ENCODE peak calls at places on chromosome 9, in five cellular contexts. One of them, this sample, is unnamed.

GRCh38 chr9:37262410-37262809 is 142.0 kb downstream of the ZCCHC7 start:
- DNase-seq in Peyer's patch: no peak
- DNase-seq in left ventricle myocardium inferior: no peak
- DNase-seq in cardiac muscle cell: peak; percentile 35
- DNase-seq in fibroblast of lung: peak; percentile 65
- DNase-seq in this sample: no peak

GRCh38 chr9:120109242-120109641 is 470.7 kb downstream of the CDK5RAP2 start:
- DNase-seq in Peyer's patch: no peak
- DNase-seq in left ventricle myocardium inferior: no peak
- DNase-seq in cardiac muscle cell: peak; percentile 45
- DNase-seq in fibroblast of lung: no peak
- DNase-seq in this sample: no peak

GRCh38 chr9:78470741-78471140 is 173.8 kb downstream of the PSAT1 start:
- DNase-seq in Peyer's patch: no peak
- DNase-seq in left ventricle myocardium inferior: no peak
- DNase-seq in cardiac muscle cell: no peak
- DNase-seq in fibroblast of lung: no peak
- DNase-seq in this sample: no peak

GRCh38 chr9:130935660-130936271 is 3.3 kb downstream of the FIBCD1 start:
- DNase-seq in Peyer's patch: no peak
- DNase-seq in left ventricle myocardium inferior: no peak
- DNase-seq in cardiac muscle cell: no peak
- DNase-seq in fibroblast of lung: peak; percentile 61
- DNase-seq in this sample: no peak

GRCh38 chr9:127308559-127309429 is 44.2 kb downstream of the GARNL3 start:
- DNase-seq in Peyer's patch: no peak
- DNase-seq in left ventricle myocardium inferior: no peak
- DNase-seq in cardiac muscle cell: no peak
- DNase-seq in fibroblast of lung: peak; percentile 75
- DNase-seq in this sample: no peak

GRCh38 chr9:133888779-133889491 is 103.2 kb downstream of the VAV2 start:
- DNase-seq in Peyer's patch: no peak
- DNase-seq in left ventricle myocardium inferior: no peak
- DNase-seq in cardiac muscle cell: no peak
- DNase-seq in fibroblast of lung: no peak
- DNase-seq in this sample: no peak

GRCh38 chr9:122379340-122379739 is 8.5 kb downstream of the PTGS1 start:
- DNase-seq in Peyer's patch: no peak
- DNase-seq in left ventricle myocardium inferior: no peak
- DNase-seq in cardiac muscle cell: no peak
- DNase-seq in fibroblast of lung: no peak
- DNase-seq in this sample: no peak

GRCh38 chr9:88949961-88950340 is 41.3 kb upstream of the S1PR3 start:
- DNase-seq in Peyer's patch: no peak
- DNase-seq in left ventricle myocardium inferior: no peak
- DNase-seq in cardiac muscle cell: no peak
- DNase-seq in fibroblast of lung: no peak
- DNase-seq in this sample: no peak

GRCh38 chr9:98168952-98169488 is 23.4 kb downstream of the CORO2A start:
- DNase-seq in Peyer's patch: peak; percentile 80
- DNase-seq in left ventricle myocardium inferior: peak; percentile 57
- DNase-seq in cardiac muscle cell: no peak
- DNase-seq in fibroblast of lung: peak; percentile 22
- DNase-seq in this sample: peak; percentile 28

GRCh38 chr9:74777136-74777879 is 110.4 kb downstream of the TRPM6 start:
- DNase-seq in Peyer's patch: peak; percentile 73
- DNase-seq in left ventricle myocardium inferior: peak; percentile 44
- DNase-seq in cardiac muscle cell: peak; percentile 81
- DNase-seq in fibroblast of lung: peak; percentile 69
- DNase-seq in this sample: peak; percentile 62

GRCh38 chr9:76114144-76114543 is 223.7 kb downstream of the PCSK5 start:
- DNase-seq in Peyer's patch: no peak
- DNase-seq in left ventricle myocardium inferior: no peak
- DNase-seq in cardiac muscle cell: no peak
- DNase-seq in fibroblast of lung: peak; percentile 53
- DNase-seq in this sample: peak; percentile 62

GRCh38 chr9:18910858-18911257 is 122.2 kb downstream of the SAXO1 start:
- DNase-seq in Peyer's patch: no peak
- DNase-seq in left ventricle myocardium inferior: no peak
- DNase-seq in cardiac muscle cell: peak; percentile 44
- DNase-seq in fibroblast of lung: peak; percentile 34
- DNase-seq in this sample: no peak

GRCh38 chr9:127684576-127684975 is 22.2 kb upstream of the CFAP157 start:
- DNase-seq in Peyer's patch: no peak
- DNase-seq in left ventricle myocardium inferior: no peak
- DNase-seq in cardiac muscle cell: no peak
- DNase-seq in fibroblast of lung: peak; percentile 19
- DNase-seq in this sample: no peak

GRCh38 chr9:2420488-2421056 is 201.0 kb upstream of the VLDLR start:
- DNase-seq in Peyer's patch: no peak
- DNase-seq in left ventricle myocardium inferior: no peak
- DNase-seq in cardiac muscle cell: no peak
- DNase-seq in fibroblast of lung: no peak
- DNase-seq in this sample: no peak

GRCh38 chr9:84277646-84278045 is 62.9 kb downstream of the SLC28A3 start:
- DNase-seq in Peyer's patch: no peak
- DNase-seq in left ventricle myocardium inferior: no peak
- DNase-seq in cardiac muscle cell: no peak
- DNase-seq in fibroblast of lung: no peak
- DNase-seq in this sample: no peak

GRCh38 chr9:81465468-81466002 is 223.8 kb downstream of the TLE1 start:
- DNase-seq in Peyer's patch: no peak
- DNase-seq in left ventricle myocardium inferior: no peak
- DNase-seq in cardiac muscle cell: no peak
- DNase-seq in fibroblast of lung: peak; percentile 70
- DNase-seq in this sample: no peak

GRCh38 chr9:27311184-27311583 is 14.2 kb upstream of the EQTN start:
- DNase-seq in Peyer's patch: no peak
- DNase-seq in left ventricle myocardium inferior: no peak
- DNase-seq in cardiac muscle cell: no peak
- DNase-seq in fibroblast of lung: no peak
- DNase-seq in this sample: no peak

GRCh38 chr9:97714435-97714834 is 17.3 kb upstream of the XPA start:
- DNase-seq in Peyer's patch: no peak
- DNase-seq in left ventricle myocardium inferior: no peak
- DNase-seq in cardiac muscle cell: no peak
- DNase-seq in fibroblast of lung: peak; percentile 58
- DNase-seq in this sample: no peak

GRCh38 chr9:114008667-114009410 is 69.3 kb downstream of the AMBP start:
- DNase-seq in Peyer's patch: peak; percentile 27
- DNase-seq in left ventricle myocardium inferior: no peak
- DNase-seq in cardiac muscle cell: no peak
- DNase-seq in fibroblast of lung: no peak
- DNase-seq in this sample: no peak

GRCh38 chr9:109387856-109388255 is 67.0 kb upstream of the EPB41L4B start:
- DNase-seq in Peyer's patch: no peak
- DNase-seq in left ventricle myocardium inferior: no peak
- DNase-seq in cardiac muscle cell: no peak
- DNase-seq in fibroblast of lung: no peak
- DNase-seq in this sample: no peak

GRCh38 chr9:72477862-72478564 is 43.4 kb upstream of the TMC1 start:
- DNase-seq in Peyer's patch: no peak
- DNase-seq in left ventricle myocardium inferior: no peak
- DNase-seq in cardiac muscle cell: peak; percentile 10
- DNase-seq in fibroblast of lung: peak; percentile 34
- DNase-seq in this sample: no peak

GRCh38 chr9:125467341-125467740 is 205.7 kb downstream of the GAPVD1 start:
- DNase-seq in Peyer's patch: no peak
- DNase-seq in left ventricle myocardium inferior: no peak
- DNase-seq in cardiac muscle cell: no peak
- DNase-seq in fibroblast of lung: no peak
- DNase-seq in this sample: peak; percentile 19

GRCh38 chr9:23945897-23946296 is 119.9 kb upstream of the ELAVL2 start:
- DNase-seq in Peyer's patch: no peak
- DNase-seq in left ventricle myocardium inferior: no peak
- DNase-seq in cardiac muscle cell: no peak
- DNase-seq in fibroblast of lung: no peak
- DNase-seq in this sample: no peak

GRCh38 chr9:76630916-76631315 is 133.3 kb upstream of the PCA3 start:
- DNase-seq in Peyer's patch: no peak
- DNase-seq in left ventricle myocardium inferior: no peak
- DNase-seq in cardiac muscle cell: no peak
- DNase-seq in fibroblast of lung: no peak
- DNase-seq in this sample: no peak

GRCh38 chr9:69570091-69570451 is 102.1 kb downstream of the APBA1 start:
- DNase-seq in Peyer's patch: no peak
- DNase-seq in left ventricle myocardium inferior: no peak
- DNase-seq in cardiac muscle cell: no peak
- DNase-seq in fibroblast of lung: no peak
- DNase-seq in this sample: no peak

GRCh38 chr9:121472361-121472910 is 27.2 kb downstream of the GGTA1 start:
- DNase-seq in Peyer's patch: no peak
- DNase-seq in left ventricle myocardium inferior: no peak
- DNase-seq in cardiac muscle cell: no peak
- DNase-seq in fibroblast of lung: no peak
- DNase-seq in this sample: no peak

GRCh38 chr9:135983745-135984710 is 22.9 kb upstream of the UBAC1 start:
- DNase-seq in Peyer's patch: no peak
- DNase-seq in left ventricle myocardium inferior: no peak
- DNase-seq in cardiac muscle cell: no peak
- DNase-seq in fibroblast of lung: no peak
- DNase-seq in this sample: no peak
- H3K4me1 ChIP-seq in Peyer's patch: no peaks in the 10 kb centered on the region
- H3K4me1 ChIP-seq in left ventricle myocardium inferior: peaks cover 18% of the 10 kb centered on the region
- H3K4me1 ChIP-seq in cardiac muscle cell: no peaks in the 10 kb centered on the region
- H3K4me1 ChIP-seq in fibroblast of lung: no peaks in the 10 kb centered on the region
- H3K4me1 ChIP-seq in this sample: peaks cover 6% of the 10 kb centered on the region

DNA sequence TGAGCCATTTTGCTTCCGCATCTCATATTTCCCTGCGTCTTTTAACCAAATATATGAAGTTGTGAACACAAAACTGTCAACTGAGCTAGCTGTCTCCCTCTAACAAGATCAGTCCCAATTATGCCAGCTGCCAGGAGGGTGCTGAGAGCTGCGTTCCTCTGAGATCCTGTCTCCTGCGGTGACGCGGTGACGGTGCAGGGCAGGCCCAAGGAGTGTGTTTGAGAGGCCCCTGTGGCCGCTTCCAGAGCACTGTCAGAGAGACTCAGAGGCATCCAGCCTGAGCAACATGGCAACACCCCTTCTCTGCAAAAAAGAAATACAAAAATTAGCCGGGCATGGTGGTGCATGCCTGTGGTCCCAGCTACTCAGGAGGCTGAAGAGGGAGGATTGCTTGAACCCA is 126.3 kb upstream of the FOXD4L5 start:
- DNase-seq in Peyer's patch: peak; percentile 14
- DNase-seq in left ventricle myocardium inferior: no peak
- DNase-seq in cardiac muscle cell: no peak
- DNase-seq in fibroblast of lung: no peak
- DNase-seq in this sample: no peak
- H3K9me3 ChIP-seq in Peyer's patch: no peaks in the 10 kb centered on the region
- H3K9me3 ChIP-seq in left ventricle myocardium inferior: no peaks in the 10 kb centered on the region
- H3K9me3 ChIP-seq in cardiac muscle cell: no peaks in the 10 kb centered on the region
- H3K9me3 ChIP-seq in fibroblast of lung: no peaks in the 10 kb centered on the region
- H3K9me3 ChIP-seq in this sample: no peaks in the 10 kb centered on the region

DNA sequence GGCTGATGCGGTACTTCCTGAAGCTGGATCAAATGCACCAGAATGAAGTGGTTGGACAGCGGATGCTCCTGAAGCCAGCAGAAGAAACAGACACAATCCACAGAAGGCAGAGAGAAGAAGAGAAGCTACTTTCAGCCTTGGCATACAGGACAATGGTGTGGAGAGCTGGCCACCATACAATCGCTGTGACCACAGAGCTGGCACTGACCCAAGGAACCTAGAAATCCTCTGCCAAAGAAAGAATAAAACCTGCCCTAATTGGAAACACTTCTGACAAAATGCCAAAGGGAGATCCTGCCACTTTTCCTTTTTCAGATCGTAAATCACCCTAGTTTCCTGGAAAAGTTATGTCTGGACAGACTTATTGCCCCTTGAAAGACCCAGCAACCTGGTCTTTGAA is 77.8 kb downstream of the BAAT start:
- DNase-seq in Peyer's patch: no peak
- DNase-seq in left ventricle myocardium inferior: no peak
- DNase-seq in cardiac muscle cell: no peak
- DNase-seq in fibroblast of lung: no peak
- DNase-seq in this sample: no peak
- H3K4me1 ChIP-seq in Peyer's patch: no peaks in the 10 kb centered on the region
- H3K4me1 ChIP-seq in left ventricle myocardium inferior: no peaks in the 10 kb centered on the region
- H3K4me1 ChIP-seq in cardiac muscle cell: no peaks in the 10 kb centered on the region
- H3K4me1 ChIP-seq in fibroblast of lung: no peaks in the 10 kb centered on the region
- H3K4me1 ChIP-seq in this sample: no peaks in the 10 kb centered on the region

GRCh38 chr9:5784526-5785315 is 48.2 kb downstream of the ERMP1 start:
- DNase-seq in Peyer's patch: no peak
- DNase-seq in left ventricle myocardium inferior: no peak
- DNase-seq in cardiac muscle cell: no peak
- DNase-seq in fibroblast of lung: peak; percentile 41
- DNase-seq in this sample: no peak

GRCh38 chr9:5783982-5784381 is 48.9 kb downstream of the ERMP1 start:
- DNase-seq in Peyer's patch: no peak
- DNase-seq in left ventricle myocardium inferior: no peak
- DNase-seq in cardiac muscle cell: no peak
- DNase-seq in fibroblast of lung: peak; percentile 59
- DNase-seq in this sample: no peak

GRCh38 chr9:5773324-5773999 is 59.5 kb downstream of the ERMP1 start:
- DNase-seq in Peyer's patch: no peak
- DNase-seq in left ventricle myocardium inferior: no peak
- DNase-seq in cardiac muscle cell: no peak
- DNase-seq in fibroblast of lung: no peak
- DNase-seq in this sample: no peak

GRCh38 chr9:5778799-5779198 is 54.1 kb downstream of the ERMP1 start:
- DNase-seq in Peyer's patch: no peak
- DNase-seq in left ventricle myocardium inferior: no peak
- DNase-seq in cardiac muscle cell: no peak
- DNase-seq in fibroblast of lung: no peak
- DNase-seq in this sample: no peak
- H3K9me3 ChIP-seq in Peyer's patch: no peaks in the 10 kb centered on the region
- H3K9me3 ChIP-seq in left ventricle myocardium inferior: peaks cover 40% of the 10 kb centered on the region
- H3K9me3 ChIP-seq in cardiac muscle cell: no peaks in the 10 kb centered on the region
- H3K9me3 ChIP-seq in fibroblast of lung: no peaks in the 10 kb centered on the region
- H3K9me3 ChIP-seq in this sample: no peaks in the 10 kb centered on the region

DNA sequence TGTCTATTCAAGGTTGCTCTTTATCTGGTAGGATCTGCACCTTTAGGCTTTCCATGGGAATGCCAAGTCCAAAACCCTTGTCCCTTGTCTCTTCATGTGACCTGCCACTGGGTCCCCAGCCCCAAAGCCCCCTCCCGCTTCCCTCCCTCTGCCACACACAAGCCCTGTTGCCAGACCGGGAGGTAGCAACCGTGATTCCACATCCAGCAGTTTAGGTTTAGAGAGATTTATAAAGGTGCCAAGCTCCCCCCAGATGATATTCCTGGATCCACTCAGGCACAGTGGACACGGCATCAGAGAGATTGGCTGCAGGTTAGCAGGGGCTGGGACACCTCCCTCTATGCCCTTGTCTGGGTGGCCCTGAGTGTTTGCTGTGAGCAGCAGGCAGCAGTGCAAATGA is 504.7 kb downstream of the CCDC171 start:
- DNase-seq in Peyer's patch: no peak
- DNase-seq in left ventricle myocardium inferior: no peak
- DNase-seq in cardiac muscle cell: no peak
- DNase-seq in fibroblast of lung: no peak
- DNase-seq in this sample: no peak
- H3K4me1 ChIP-seq in Peyer's patch: no peaks in the 10 kb centered on the region
- H3K4me1 ChIP-seq in left ventricle myocardium inferior: no peaks in the 10 kb centered on the region
- H3K4me1 ChIP-seq in cardiac muscle cell: no peaks in the 10 kb centered on the region
- H3K4me1 ChIP-seq in fibroblast of lung: peaks cover 3% of the 10 kb centered on the region
- H3K4me1 ChIP-seq in this sample: no peaks in the 10 kb centered on the region